ENCODE peak calls at places on chromosome X, in ten cellular contexts. Z is transverse colon; I is activated CD8-positive, alpha-beta T cell treated with anti-CD3 and anti-CD28 coated beads for 36 hours; N is activated CD4-positive, alpha-beta T cell treated with anti-CD3 and anti-CD28 coated beads, Interleukin-2, amount 50 U/mL, for 4 hours; K is stimulated activated CD4-positive, alpha-beta T cell treated with anti-CD3 and anti-CD28 coated beads, Interleukin-12 subunit alpha, Interleukin-12 subunit beta, amount 100 ng/mL, for 48 hours; F is neuronal stem cell; A is C1 segment of cervical spinal cord; H is RKO; D is upper lobe of right lung; S is foreskin fibroblast. R is an unnamed sample.

GRCh38 chrX:136586386-136586785 is 54.4 kb downstream of the VGLL1 start:
- DNase-seq in H (no peak), S (no peak), I (peak), D (no peak), A (no peak), K (no peak), N (no peak), F (no peak), Z (no peak), R (no peak)

GRCh38 chrX:6383488-6383887 is 151.4 kb downstream of the VCX3A start:
- DNase-seq in N (no peak), F (no peak), S (no peak), I (no peak), Z (no peak), D (no peak), A (no peak), K (no peak), H (no peak), R (no peak)

GRCh38 chrX:137549846-137550534 is 15.9 kb upstream of the ZIC3 start:
- DNase-seq in S (no peak), H (no peak), K (no peak), N (no peak), D (no peak), A (no peak), F (no peak), Z (no peak), I (no peak), R (no peak)

GRCh38 chrX:69031181-69031580 is 134.1 kb downstream of the PJA1 start:
- DNase-seq in F (peak), N (no peak), S (no peak), A (no peak), D (no peak), K (no peak), H (no peak), Z (no peak), I (no peak), R (no peak)

GRCh38 chrX:49910344-49910743 is 12.1 kb upstream of the CLCN5 start:
- DNase-seq in K (no peak), F (no peak), N (no peak), D (no peak), I (peak), Z (no peak), A (no peak), H (no peak), S (no peak), R (no peak)

GRCh38 chrX:22366166-22366702 is 93.5 kb downstream of the CBLL2 start:
- DNase-seq in K (no peak), I (no peak), D (no peak), N (no peak), S (peak), A (no peak), Z (no peak), F (no peak), H (no peak), R (no peak)

GRCh38 chrX:69024931-69025330 is 140.3 kb downstream of the PJA1 start:
- DNase-seq in I (no peak), F (no peak), D (peak), K (no peak), A (no peak), S (peak), H (no peak), Z (peak), N (no peak), R (peak)

GRCh38 chrX:24646745-24647182 is 383 bp downstream of the PCYT1B start:
- DNase-seq in Z (no peak), N (no peak), A (peak), S (peak), K (no peak), D (no peak), F (peak), H (no peak), I (no peak), R (no peak)

GRCh38 chrX:9785944-9786741 is at the start of gene SHROOM2:
- DNase-seq in S (no peak), I (no peak), F (no peak), H (no peak), Z (no peak), K (no peak), D (peak), A (no peak), N (no peak), R (peak)

GRCh38 chrX:98795636-98796035 is 1614.4 kb downstream of the PCDH19 start:
- DNase-seq in H (no peak), F (no peak), Z (no peak), K (no peak), S (no peak), D (no peak), A (no peak), I (no peak), N (no peak), R (no peak)

GRCh38 chrX:150688911-150689451 is 4.2 kb upstream of the MTMR1 start:
- DNase-seq in Z (no peak), H (peak), F (no peak), K (no peak), A (no peak), S (peak), N (no peak), D (no peak), I (no peak), R (no peak)

GRCh38 chrX:10529344-10529743 is 91.0 kb downstream of the MID1 start:
- DNase-seq in K (no peak), Z (no peak), F (no peak), A (no peak), N (no peak), S (peak), I (no peak), H (no peak), D (no peak), R (no peak)

GRCh38 chrX:37697169-37697760 is 11.7 kb downstream of the XK start:
- DNase-seq in Z (no peak), F (no peak), I (no peak), N (no peak), D (no peak), K (no peak), H (no peak), S (no peak), A (no peak), R (no peak)

GRCh38 chrX:11750694-11751093 is 7.3 kb upstream of the MSL3 start:
- DNase-seq in N (no peak), S (no peak), I (no peak), Z (no peak), F (no peak), D (no peak), H (no peak), A (no peak), K (no peak), R (no peak)

GRCh38 chrX:41695464-41695863 is 6.7 kb downstream of the GPR34 start:
- DNase-seq in A (no peak), F (no peak), I (peak), N (no peak), K (no peak), D (no peak), S (no peak), H (no peak), Z (no peak), R (no peak)

GRCh38 chrX:40922307-40922706 is 162.9 kb upstream of the USP9X start:
- DNase-seq in A (no peak), K (no peak), I (no peak), N (no peak), H (peak), F (no peak), D (no peak), Z (no peak), S (peak), R (peak)

GRCh38 chrX:108001218-108001814 is 19.1 kb upstream of the TEX13B start:
- DNase-seq in H (peak), F (no peak), A (no peak), I (peak), D (no peak), S (peak), Z (no peak), K (no peak), N (no peak), R (peak)

GRCh38 chrX:145818522-145819075 is 970 bp downstream of the SLITRK2 start:
- DNase-seq in I (no peak), F (no peak), N (no peak), Z (no peak), D (no peak), K (no peak), H (no peak), S (no peak), A (no peak), R (no peak)

GRCh38 chrX:153582896-153583295 is 16.0 kb downstream of the CCNQ start:
- DNase-seq in N (peak), Z (peak), H (no peak), F (no peak), D (no peak), I (peak), S (no peak), A (no peak), K (peak), R (no peak)

GRCh38 chrX:7925867-7926472 is 1.2 kb downstream of the PNPLA4 start:
- DNase-seq in Z (peak), S (peak), K (peak), F (peak), I (peak), H (peak), D (peak), N (peak), A (no peak), R (peak)

GRCh38 chrX:22192419-22193086 is 80.2 kb upstream of the CBLL2 start:
- DNase-seq in A (peak), N (peak), Z (peak), D (peak), F (peak), H (peak), I (peak), S (peak), K (peak), R (peak)

GRCh38 chrX:20693071-20693470 is 426.4 kb upstream of the RPS6KA3 start:
- DNase-seq in H (no peak), N (no peak), F (no peak), Z (no peak), I (no peak), D (no peak), K (no peak), A (no peak), S (peak), R (no peak)

GRCh38 chrX:24493740-24494543 is 28.9 kb downstream of the PDK3 start:
- DNase-seq in H (no peak), Z (no peak), K (no peak), D (no peak), N (no peak), A (no peak), S (no peak), F (no peak), I (no peak), R (no peak)

GRCh38 chrX:102659790-102660757 is 8.8 kb downstream of the GPRASP1 start:
- DNase-seq in A (peak), F (peak), I (peak), K (peak), Z (peak), D (peak), S (peak), N (peak), H (no peak), R (peak)

GRCh38 chrX:84441143-84441542 is 61.1 kb downstream of the HDX start:
- DNase-seq in I (no peak), A (no peak), K (no peak), S (peak), D (no peak), F (no peak), N (no peak), Z (no peak), H (no peak), R (no peak)

GRCh38 chrX:120775959-120776358 is 99.7 kb downstream of the CT47B1 start:
- DNase-seq in H (no peak), D (no peak), I (no peak), Z (no peak), S (no peak), N (no peak), F (no peak), K (no peak), A (no peak), R (no peak)

GRCh38 chrX:38717871-38718270 is 83.4 kb upstream of the MID1IP1 start:
- DNase-seq in N (no peak), D (no peak), S (peak), F (no peak), H (peak), A (no peak), Z (no peak), K (no peak), I (peak), R (no peak)

GRCh38 chrX:138710311-138710791 is 1.2 kb downstream of the FGF13 start:
- DNase-seq in A (no peak), I (no peak), F (peak), N (no peak), D (no peak), H (no peak), Z (no peak), K (no peak), S (no peak), R (peak)

GRCh38 chrX:107741318-107741813 is 34.2 kb downstream of the TSC22D3 start:
- DNase-seq in K (no peak), H (no peak), Z (no peak), I (no peak), D (no peak), A (no peak), F (no peak), N (no peak), S (no peak), R (no peak)

GRCh38 chrX:22652596-22652995 is 347.2 kb upstream of the DDX53 start:
- DNase-seq in A (no peak), I (no peak), D (no peak), Z (peak), K (no peak), N (no peak), F (peak), S (peak), H (peak), R (no peak)

GRCh38 chrX:37998586-37999267 is 7.6 kb upstream of the SYTL5 start:
- DNase-seq in Z (no peak), H (peak), N (no peak), K (no peak), I (no peak), S (peak), D (no peak), A (no peak), F (no peak), R (no peak)

GRCh38 chrX:23493941-23494374 is 159.3 kb downstream of the PTCHD1 start:
- DNase-seq in I (peak), Z (no peak), S (no peak), N (no peak), H (peak), K (no peak), F (no peak), A (no peak), D (no peak), R (no peak)

GRCh38 chrX:6852869-6853268 is 294.6 kb upstream of the STS start:
- DNase-seq in D (no peak), S (no peak), Z (no peak), I (no peak), A (no peak), F (no peak), H (no peak), N (no peak), K (no peak), R (no peak)

GRCh38 chrX:104270916-104271512 is 16.3 kb upstream of the ESX1 start:
- DNase-seq in I (peak), S (peak), A (peak), D (no peak), H (peak), K (no peak), Z (peak), F (peak), N (peak), R (peak)

GRCh38 chrX:67328496-67328895 is 215.3 kb upstream of the AR start:
- DNase-seq in I (no peak), Z (no peak), D (no peak), K (no peak), N (no peak), H (no peak), F (no peak), A (no peak), S (no peak), R (no peak)

GRCh38 chrX:19924285-19924684 is 36.9 kb upstream of the SH3KBP1 start:
- DNase-seq in K (no peak), A (no peak), S (no peak), Z (no peak), D (no peak), N (no peak), H (no peak), F (no peak), I (no peak), R (peak)

GRCh38 chrX:72477787-72478186 is 94.9 kb downstream of the HDAC8 start:
- DNase-seq in Z (no peak), F (no peak), K (no peak), H (no peak), N (no peak), A (no peak), S (peak), I (no peak), D (no peak), R (no peak)